ENCODE peak calls at places on chromosomes 3 and 15, in four cellular contexts. M is HFF-Myc, O is RWPE2, E is H9. F is an unnamed sample.

GRCh38 chr15:64686130-64686735 is 89.2 kb downstream of the RBPMS2 start:
- DNase-seq in E (peak; percentile 35), M (peak; percentile 54), O (no peak), F (no peak)

GRCh38 chr3:189602471-189602870 is 28.7 kb upstream of the TP63 start:
- DNase-seq in M (no peak), O (no peak), E (no peak), F (no peak)

GRCh38 chr3:127259882-127260281 is 28.0 kb downstream of the PRR20G start:
- DNase-seq in E (no peak), O (no peak), M (no peak), F (no peak)

GRCh38 chr3:22373827-22374226 is 622.8 kb upstream of the ZNF385D start:
- DNase-seq in E (no peak), O (no peak), M (no peak), F (no peak)

GRCh38 chr3:40999682-41000081 is 199.6 kb upstream of the CTNNB1 start:
- DNase-seq in M (no peak), O (no peak), E (no peak), F (no peak)

GRCh38 chr3:156772588-156773206 is 53.5 kb upstream of the LEKR1 start:
- DNase-seq in O (no peak), M (no peak), E (no peak), F (no peak)

GRCh38 chr15:74123131-74123429 is 7.3 kb upstream of the ISLR2 start:
- DNase-seq in M (no peak), E (peak; percentile 80), O (no peak), F (no peak)

GRCh38 chr3:186823391-186823790 is 17.1 kb upstream of the RFC4 start:
- DNase-seq in M (no peak), O (no peak), E (no peak), F (no peak)

GRCh38 chr3:127484601-127485388 is 105.7 kb downstream of the TPRA1 start:
- DNase-seq in M (peak; percentile 2), O (peak; percentile 20), E (peak; percentile 15), F (no peak)

GRCh38 chr3:120595788-120596115 is 384 bp upstream of the NDUFB4 start:
- DNase-seq in E (no peak), M (no peak), O (no peak), F (no peak)

GRCh38 chr3:59717679-59718205 is 667.9 kb upstream of the CFAP20DC start:
- DNase-seq in M (no peak), E (peak; percentile 44), O (no peak), F (no peak)

GRCh38 chr15:73897441-73898261 is 24.3 kb downstream of the TBC1D21 start:
- DNase-seq in M (peak; percentile 39), O (peak; percentile 64), E (peak; percentile 85), F (peak; percentile 76)

GRCh38 chr3:138442433-138442832 is 8.0 kb downstream of the ESYT3 start:
- DNase-seq in M (no peak), E (no peak), O (no peak), F (no peak)

GRCh38 chr3:123084738-123085237 is 18.0 kb downstream of the PDIA5 start:
- DNase-seq in O (no peak), M (no peak), E (peak; percentile 10), F (no peak)

DNA sequence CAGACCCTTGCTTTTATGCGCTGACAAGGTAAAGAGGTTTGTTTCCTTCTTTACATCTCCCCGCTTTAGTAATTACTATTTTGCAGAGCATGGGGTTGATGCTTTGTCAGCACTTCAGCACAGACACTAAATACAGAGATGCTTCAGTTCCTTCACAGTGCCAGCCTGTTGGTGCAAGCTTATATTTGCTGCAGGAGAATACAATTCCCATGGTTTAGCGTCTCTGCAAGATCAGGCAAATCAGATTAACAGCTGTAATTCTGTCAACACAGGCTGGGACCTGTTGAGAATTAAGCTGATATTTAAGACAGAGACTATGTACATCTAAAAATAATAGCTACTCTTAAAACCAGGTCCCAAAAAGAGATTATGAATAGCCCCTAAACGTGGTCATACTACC is 2.9 kb downstream of the FMN1 start:
- DNase-seq in E (no peak), O (no peak), M (no peak), F (no peak)
- TF ChIP-seq CTCF in E (no peak), O (no peak), M (no peak), F (no peak)

GRCh38 chr3:129441782-129442181 is 1.8 kb downstream of the IFT122 start:
- DNase-seq in M (no peak), O (no peak), E (no peak), F (no peak)
- TF ChIP-seq CTCF in M (no peak), O (peak; percentile 16), E (no peak), F (peak; percentile 36)

DNA sequence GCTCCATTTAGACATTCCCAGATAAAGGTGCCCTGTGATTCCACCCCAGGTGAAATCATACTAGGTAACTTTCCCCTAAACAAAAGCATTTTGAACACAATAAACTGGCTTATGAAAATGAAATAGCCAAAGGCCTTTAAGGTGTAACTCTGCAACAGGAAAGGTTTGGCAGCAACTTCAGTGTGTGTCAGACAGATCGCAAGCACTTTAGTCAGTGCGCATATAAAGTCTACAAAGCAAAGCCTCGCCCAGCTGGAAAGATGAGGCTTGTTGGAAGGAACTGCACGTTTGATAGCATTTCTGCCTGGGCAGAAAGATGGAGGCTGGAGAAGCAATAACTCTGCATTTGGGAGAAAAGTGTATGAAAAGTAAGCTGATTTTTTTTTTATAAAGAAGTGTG is 57.9 kb downstream of the PRICKLE2 start:
- DNase-seq in O (no peak), E (no peak), M (no peak), F (no peak)
- TF ChIP-seq CTCF in O (no peak), E (no peak), M (no peak), F (no peak)

GRCh38 chr15:58115692-58116091 is 22.5 kb upstream of the AQP9 start:
- DNase-seq in E (no peak), M (no peak), O (no peak), F (no peak)
- TF ChIP-seq CTCF in E (peak; percentile 46), M (peak; percentile 15), O (peak; percentile 63), F (peak; percentile 44)

GRCh38 chr3:4584537-4585249 is 91.5 kb downstream of the ITPR1 start:
- DNase-seq in E (no peak), O (no peak), M (no peak), F (no peak)
- TF ChIP-seq CTCF in E (no peak), O (peak; percentile 10), M (no peak), F (peak; percentile 58)

GRCh38 chr3:137410028-137410427 is 354.1 kb upstream of the SOX14 start:
- DNase-seq in O (no peak), E (no peak), M (no peak), F (no peak)

DNA sequence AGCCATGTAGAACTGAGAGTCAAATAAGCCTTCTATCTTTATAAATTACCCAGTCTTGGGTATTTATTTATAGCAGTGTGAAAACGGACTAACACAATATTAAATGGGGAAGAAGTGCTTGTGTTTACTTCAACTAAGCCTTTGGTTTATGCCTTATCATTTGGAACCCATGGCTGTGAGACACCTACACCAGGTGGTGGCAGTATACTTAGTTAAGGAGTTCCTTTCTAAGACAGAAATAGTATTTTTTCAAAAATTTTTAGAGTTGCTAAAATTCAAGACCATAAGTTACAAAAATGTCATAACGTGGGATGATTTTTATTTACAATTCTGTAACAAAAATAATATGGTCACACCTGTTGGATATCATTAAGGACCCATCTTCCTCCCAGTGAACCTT is 354.5 kb upstream of the SOX14 start:
- DNase-seq in M (no peak), E (no peak), O (no peak), F (no peak)
- TF ChIP-seq CTCF in M (no peak), E (peak; percentile 69), O (peak; percentile 30), F (no peak)

F was measured in chondrocyte.